ENCODE peak calls at places on chromosomes 7 and 10, in six cellular contexts. G is HepG2, S is GM12878, H is HCT116, N is K562, P is H1. R is an unnamed sample.

GRCh38 chr7:29763266-29763665 is 43.0 kb upstream of the WIPF3 start:
- DNase-seq in S (no peak), H (no peak), N (no peak), G (no peak), P (no peak), R (no peak)

GRCh38 chr10:98416989-98417388 is 2.0 kb upstream of the PYROXD2 start:
- DNase-seq in H (no peak), N (no peak), S (no peak), P (no peak), G (no peak), R (no peak)

GRCh38 chr7:131197920-131198610 is 129.6 kb upstream of the MKLN1 start:
- DNase-seq in N (no peak), S (no peak), G (no peak), H (no peak), P (no peak), R (no peak)

GRCh38 chr10:14879801-14880193 is 1.1 kb downstream of the SUV39H2 start:
- DNase-seq in G (no peak), H (no peak), P (no peak), N (no peak), S (no peak), R (no peak)

GRCh38 chr10:68330852-68331454 is 911 bp upstream of the HNRNPH3 start:
- DNase-seq in N (no peak), G (no peak), S (no peak), P (no peak), H (no peak), R (no peak)

GRCh38 chr10:359093-359492 is 223.8 kb downstream of the ZMYND11 start:
- DNase-seq in H (no peak), P (no peak), N (no peak), S (no peak), G (no peak), R (no peak)

GRCh38 chr10:116947838-116948529 is 57.0 kb downstream of the SHTN1 start:
- DNase-seq in S (no peak), P (no peak), N (no peak), G (peak), H (peak), R (peak)

GRCh38 chr10:44937201-44938005 is 22.2 kb upstream of the RASSF4 start:
- DNase-seq in P (no peak), H (no peak), N (no peak), S (no peak), G (no peak), R (no peak)

GRCh38 chr10:118983263-118983662 is 46.3 kb upstream of the NANOS1 start:
- DNase-seq in S (peak), H (no peak), N (no peak), P (no peak), G (peak), R (no peak)

GRCh38 chr7:155591055-155591750 is 44.8 kb upstream of the CNPY1 start:
- DNase-seq in N (peak), P (no peak), S (no peak), H (no peak), G (no peak), R (no peak)

GRCh38 chr7:51467384-51468017 is 150.9 kb upstream of the COBL start:
- DNase-seq in S (no peak), P (no peak), H (no peak), G (no peak), N (no peak), R (no peak)

GRCh38 chr10:15237351-15237750 is 68.9 kb upstream of the NMT2 start:
- DNase-seq in G (no peak), H (no peak), P (no peak), S (no peak), N (peak), R (no peak)

GRCh38 chr10:92420554-92421275 is 129.7 kb downstream of the MARCHF5 start:
- DNase-seq in N (no peak), H (no peak), S (no peak), G (no peak), P (no peak), R (no peak)

GRCh38 chr10:5252177-5253037 is 55.8 kb downstream of the AKR1C4 start:
- DNase-seq in G (peak), S (no peak), H (no peak), P (no peak), N (no peak), R (no peak)

GRCh38 chr10:75375828-75376227 is 25.7 kb downstream of the ZNF503 start:
- DNase-seq in G (no peak), S (peak), N (no peak), H (no peak), P (no peak), R (no peak)

GRCh38 chr10:131647789-131648188 is 253.0 kb upstream of the PPP2R2D start:
- DNase-seq in G (no peak), N (no peak), P (no peak), H (no peak), S (no peak), R (no peak)

GRCh38 chr10:113648478-113648877 is 15.4 kb downstream of the NRAP start:
- DNase-seq in G (no peak), H (no peak), S (no peak), N (no peak), P (no peak), R (no peak)

GRCh38 chr7:87435546-87435945 is 39.9 kb downstream of the ABCB4 start:
- DNase-seq in S (no peak), G (no peak), N (no peak), P (no peak), H (no peak), R (no peak)

DNA sequence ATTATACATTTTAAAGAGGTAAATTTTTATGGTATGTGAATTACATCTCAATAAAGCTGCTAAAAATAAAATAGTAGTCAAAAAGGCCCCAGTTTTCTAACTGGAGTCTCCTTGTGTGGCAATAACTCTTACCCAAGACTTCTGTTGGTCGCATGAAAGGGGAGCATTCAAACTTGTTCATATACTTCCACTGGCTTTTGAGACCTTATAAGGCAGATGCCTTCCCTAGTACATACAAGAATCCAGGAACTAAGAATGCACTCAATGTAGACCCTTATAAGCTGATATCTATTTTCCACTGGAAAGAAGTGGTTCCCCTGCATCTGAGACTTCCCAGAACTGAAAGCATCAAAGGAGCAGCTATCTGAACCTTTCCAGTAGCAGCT is 13.0 kb downstream of the BCAP29 start:
- DNase-seq in G (no peak), H (no peak), S (no peak), N (no peak), P (no peak), R (no peak)
- TF ChIP-seq YY1 in G (no peak), H (no peak), S (no peak), N (no peak), P (no peak), R (no peak)

DNA sequence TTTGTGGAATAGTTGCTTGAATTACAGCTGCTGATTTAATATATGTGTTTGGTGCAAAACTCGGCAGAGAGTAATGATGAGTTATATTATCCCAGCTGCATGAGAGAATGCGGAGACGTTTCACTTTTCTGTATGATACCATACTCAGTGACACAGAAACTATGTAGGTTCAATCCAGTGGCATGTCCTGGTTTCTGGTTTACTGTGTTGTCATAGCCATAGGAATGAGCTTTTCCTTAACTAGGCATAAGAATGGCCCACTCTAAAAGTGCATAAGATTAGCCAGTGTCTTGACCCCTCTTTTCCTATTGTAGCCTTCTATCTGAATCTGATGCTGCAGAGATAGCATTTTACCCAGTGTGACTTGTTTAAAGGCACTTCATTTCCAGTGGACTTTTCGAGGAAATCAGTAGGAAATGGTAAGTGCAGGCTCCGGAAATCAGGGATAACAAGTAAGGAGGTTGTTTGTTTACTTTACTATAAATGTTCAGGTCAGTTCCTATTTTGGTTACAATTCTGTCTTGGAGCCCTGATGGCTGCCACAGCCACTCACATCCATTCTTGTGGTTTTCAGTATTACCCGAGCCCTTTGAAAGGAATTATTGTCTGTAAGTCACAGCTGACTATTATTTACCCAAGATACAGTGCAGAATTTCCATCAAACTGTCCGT is 70.6 kb downstream of the SEMA3A start:
- DNase-seq in G (peak), S (no peak), P (no peak), H (no peak), N (no peak), R (no peak)
- H3K9ac ChIP-seq in G (no peak), S (no peak), P (no peak), H (no peak), N (no peak), R (no peak)

DNA sequence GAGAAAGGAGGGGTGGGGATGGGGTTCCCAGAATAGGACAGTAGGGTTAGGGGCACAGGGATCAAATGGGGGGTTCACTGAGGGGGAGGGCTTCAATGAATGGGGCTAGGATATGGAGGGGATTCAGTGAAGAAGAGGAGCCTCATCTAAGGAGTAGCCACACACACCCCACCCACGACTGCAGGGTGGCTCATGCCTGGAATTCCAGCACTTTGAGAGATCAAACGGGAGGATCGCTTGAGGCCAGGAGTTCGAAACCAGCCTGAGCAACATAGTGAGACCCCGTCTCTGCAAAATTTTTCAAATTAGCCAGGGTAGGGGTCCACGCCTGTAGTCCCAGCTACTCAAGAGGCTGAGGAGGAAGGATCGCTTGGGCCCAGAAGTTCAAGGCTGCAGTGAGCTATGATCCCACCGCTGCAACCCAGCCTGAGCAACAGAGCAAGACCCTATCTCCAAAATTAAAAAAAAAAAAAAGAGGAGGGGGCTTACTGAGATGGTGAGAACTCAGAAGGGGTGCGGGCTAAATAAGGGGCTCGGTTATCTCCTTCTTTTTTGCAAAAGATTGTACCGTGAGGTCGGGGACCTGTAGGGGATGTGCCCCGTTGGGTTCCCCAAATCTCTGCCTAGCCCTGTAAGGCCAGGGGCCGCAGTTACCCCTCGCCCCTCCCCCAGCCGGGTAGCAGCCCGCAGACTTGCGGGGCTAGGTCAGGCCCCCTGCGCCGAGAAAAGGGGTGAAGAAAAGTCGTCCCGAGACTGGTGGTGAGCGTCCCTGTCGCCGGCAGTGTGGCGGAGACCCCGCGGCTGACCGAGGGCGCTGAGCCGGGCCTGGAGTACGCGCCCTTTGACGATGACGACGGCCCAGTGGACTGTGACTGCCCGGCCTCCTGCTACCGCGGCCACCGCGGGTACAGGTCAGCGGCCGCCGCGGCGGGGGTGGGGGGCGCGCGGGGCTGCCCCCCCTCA is 43.1 kb upstream of the HSPB1 start:
- DNase-seq in H (no peak), N (no peak), G (no peak), P (no peak), S (no peak), R (no peak)
- TF ChIP-seq ZNF274 in H (no peak), N (no peak), G (peak), P (no peak), S (no peak), R (no peak)

DNA sequence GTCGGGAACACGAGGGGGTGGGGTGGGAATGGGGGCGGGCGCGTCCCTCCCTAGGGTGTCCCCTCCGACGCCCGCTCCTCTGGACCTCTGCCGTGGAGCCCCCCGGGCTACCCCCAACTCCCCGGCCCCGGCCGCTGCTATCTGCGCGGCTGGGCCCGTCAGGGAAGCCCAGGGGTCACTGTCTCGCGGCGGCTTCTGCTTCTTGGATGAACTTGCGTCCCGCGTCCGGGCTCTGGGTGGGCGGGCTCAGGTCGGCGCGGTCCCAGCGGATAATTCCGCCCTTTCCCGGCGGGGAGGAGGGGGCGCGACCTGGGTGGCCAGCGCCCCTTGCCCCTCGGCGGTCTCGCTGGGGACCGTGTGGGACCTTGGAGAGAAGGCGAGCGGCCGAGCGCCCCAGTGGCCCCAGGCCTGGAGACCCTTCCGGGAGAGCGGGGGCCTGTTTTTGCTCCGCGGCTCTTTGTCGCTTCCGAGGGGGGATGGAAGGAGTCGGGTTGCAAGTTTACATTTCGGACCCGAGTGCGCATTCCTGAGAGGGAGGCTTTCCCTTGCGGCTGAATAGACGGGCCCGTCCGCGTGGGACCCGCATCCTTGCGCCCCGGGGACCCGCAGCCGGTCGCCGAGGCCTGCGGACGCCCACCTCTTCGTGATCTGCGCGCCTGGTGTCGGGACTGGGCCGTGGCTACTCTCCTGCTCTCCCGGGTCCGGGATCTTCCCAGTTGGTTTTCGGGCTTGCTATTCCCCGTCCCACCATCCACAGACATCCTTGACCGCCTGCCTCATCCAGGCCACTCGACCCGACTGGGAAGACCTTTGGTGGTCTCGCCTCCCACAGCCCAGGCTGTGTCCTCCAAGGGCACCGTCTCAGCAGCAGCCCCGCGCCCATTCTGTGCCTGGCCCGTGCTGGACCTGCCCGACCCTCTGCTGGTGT is 812 bp downstream of the DOCK1 start:
- DNase-seq in G (peak), S (no peak), P (no peak), N (no peak), H (no peak), R (no peak)
- TF ChIP-seq YY1 in G (no peak), S (no peak), P (no peak), N (no peak), H (no peak), R (no peak)

GRCh38 chr7:25262586-25262985 is 34.3 kb upstream of the NPVF start:
- DNase-seq in P (no peak), N (no peak), H (no peak), G (no peak), S (no peak), R (no peak)
- H3K9ac ChIP-seq in P (no peak), N (no peak), H (no peak), G (no peak), S (no peak), R (no peak)

GRCh38 chr7:16891874-16892620 is 10.3 kb upstream of the AGR3 start:
- DNase-seq in G (no peak), H (no peak), P (no peak), S (no peak), N (no peak), R (no peak)

GRCh38 chr7:16889305-16889704 is 7.5 kb upstream of the AGR3 start:
- DNase-seq in G (no peak), H (no peak), N (no peak), S (no peak), P (no peak), R (no peak)

GRCh38 chr7:16889851-16890443 is 8.2 kb upstream of the AGR3 start:
- DNase-seq in H (no peak), P (no peak), G (no peak), S (no peak), N (no peak), R (no peak)

DNA sequence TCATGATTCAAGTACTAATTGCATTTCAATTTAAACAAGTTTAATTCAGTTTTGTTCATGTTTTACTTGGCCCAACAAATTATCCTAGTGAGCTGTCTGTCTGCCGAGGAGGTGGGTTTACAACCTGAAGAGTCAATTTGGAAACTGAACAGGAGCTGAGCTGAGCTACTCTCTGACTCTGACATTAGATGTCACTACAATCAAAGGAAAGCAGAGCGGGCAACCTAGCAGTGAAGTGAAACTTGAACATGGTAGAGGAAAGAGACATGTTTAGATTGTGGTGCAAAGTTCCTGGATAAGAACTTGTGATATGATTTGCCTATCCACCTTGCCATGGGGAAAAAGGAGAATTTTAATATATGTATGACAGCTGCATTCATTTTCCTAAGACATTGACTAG is 9.6 kb upstream of the AGR3 start:
- DNase-seq in P (no peak), G (peak), N (no peak), S (peak), H (peak), R (no peak)
- TF ChIP-seq ZNF274 in P (no peak), G (no peak), N (no peak), S (no peak), H (no peak), R (no peak)

DNA sequence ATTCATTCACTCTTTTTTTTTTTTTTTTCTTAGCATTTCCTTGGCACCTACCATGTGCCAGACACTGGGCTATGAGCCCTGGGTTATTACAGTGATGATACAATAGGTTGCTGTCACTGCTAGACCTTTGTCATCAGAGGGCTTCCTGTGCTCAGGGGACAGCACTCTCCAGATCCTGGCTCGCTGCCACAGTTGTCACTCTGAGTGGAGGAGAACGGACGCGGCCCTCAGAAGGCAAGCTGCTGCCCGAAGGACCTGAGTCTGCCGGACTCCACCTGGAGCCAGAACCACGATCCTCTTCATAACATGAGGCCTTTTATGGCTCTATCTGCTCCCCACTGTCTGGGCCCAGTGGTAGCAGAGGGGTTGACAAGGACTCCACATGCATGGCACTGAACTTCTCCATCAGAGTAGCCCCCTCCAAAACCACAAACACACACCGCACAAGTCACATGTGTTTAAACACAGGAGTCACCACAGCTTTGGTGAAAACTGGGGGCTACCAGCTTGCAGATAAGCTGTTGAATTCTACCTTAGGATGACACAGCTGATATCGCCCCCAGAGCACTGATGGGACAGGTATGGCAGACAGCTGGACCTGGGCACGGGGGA is 94.7 kb upstream of the EFCAB10 start:
- DNase-seq in G (no peak), S (no peak), N (no peak), P (no peak), H (no peak), R (no peak)
- TF ChIP-seq YY1 in G (no peak), S (no peak), N (no peak), P (no peak), H (no peak), R (no peak)

DNA sequence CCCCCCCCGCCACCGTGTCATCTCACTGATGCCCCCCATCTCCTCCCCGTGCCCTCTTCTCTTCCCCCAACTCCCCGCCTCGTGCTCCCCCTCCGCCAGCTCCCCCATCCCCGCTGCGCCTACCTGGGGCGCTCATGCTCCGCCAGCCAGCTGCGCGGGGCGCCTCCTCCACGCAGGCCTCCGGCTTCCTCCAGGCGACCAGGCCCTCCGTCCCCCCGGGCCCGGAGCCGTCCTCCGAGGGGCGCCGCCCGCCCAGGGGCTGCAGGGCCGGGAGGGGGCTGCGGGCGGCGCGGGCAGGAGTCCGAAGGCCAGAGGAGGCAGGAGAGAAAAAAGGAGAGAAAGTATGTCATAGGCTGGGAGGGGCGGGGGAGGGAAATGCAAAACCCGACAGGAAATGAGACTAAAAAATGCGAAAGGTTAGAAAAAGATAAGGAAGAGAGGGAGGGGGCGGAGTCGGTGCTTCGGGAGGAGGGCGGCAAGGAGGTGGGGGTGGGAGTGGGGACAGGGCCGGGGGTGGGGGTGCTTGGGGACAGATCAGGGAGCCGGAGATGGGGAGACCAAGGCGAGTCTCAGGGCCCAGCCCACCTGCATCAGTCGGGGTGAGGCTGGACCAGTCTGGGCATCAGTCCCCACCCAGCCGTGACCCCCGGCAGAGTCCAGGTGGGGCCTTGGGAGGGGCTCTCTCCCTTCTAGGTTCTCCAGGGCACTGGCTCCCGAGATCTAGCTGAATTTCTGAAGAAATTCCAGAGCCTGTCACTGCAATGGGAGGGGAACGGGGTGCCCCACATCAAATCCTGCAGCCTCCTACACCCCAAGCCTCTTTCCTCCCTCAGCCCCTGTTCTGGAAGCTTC is at the start of gene CARD11:
- DNase-seq in S (no peak), H (no peak), G (no peak), P (no peak), N (peak), R (no peak)
- H3K9ac ChIP-seq in S (peak), H (no peak), G (no peak), P (no peak), N (peak), R (peak)